ENCODE peak calls at places on chromosomes 1 and 21, in ten cellular contexts. One of them, this sample, is unnamed. For H3K36me3 and H3K4me1, the result is how much of the 10 kb centered on the place peaks cover.

GRCh38 chr21:44697811-44698734 is 1.1 kb downstream of the KRTAP10-12 start:
- DNase-seq in CD4-positive, CD25-positive, alpha-beta regulatory T cell: no peak
- DNase-seq in PC-9: no peak
- DNase-seq in left ventricle myocardium inferior: no peak
- DNase-seq in osteoblast: peak
- DNase-seq in gastrocnemius medialis: no peak
- DNase-seq in esophagus squamous epithelium: no peak
- DNase-seq in uterus: no peak
- DNase-seq in lung: peak
- DNase-seq in GM23248: no peak
- DNase-seq in this sample: no peak

GRCh38 chr1:86191958-86192357 is 35.4 kb upstream of the COL24A1 start:
- DNase-seq in PC-9: no peak
- DNase-seq in gastrocnemius medialis: no peak
- DNase-seq in lung: no peak
- DNase-seq in esophagus squamous epithelium: no peak
- DNase-seq in GM23248: no peak
- DNase-seq in uterus: no peak
- DNase-seq in CD4-positive, CD25-positive, alpha-beta regulatory T cell: no peak
- DNase-seq in left ventricle myocardium inferior: no peak
- DNase-seq in osteoblast: no peak
- DNase-seq in this sample: peak

GRCh38 chr1:6028042-6028895 is 17.4 kb upstream of the KCNAB2 start:
- DNase-seq in PC-9: no peak
- DNase-seq in GM23248: no peak
- DNase-seq in gastrocnemius medialis: no peak
- DNase-seq in left ventricle myocardium inferior: no peak
- DNase-seq in esophagus squamous epithelium: no peak
- DNase-seq in uterus: no peak
- DNase-seq in osteoblast: peak
- DNase-seq in CD4-positive, CD25-positive, alpha-beta regulatory T cell: peak
- DNase-seq in lung: peak
- DNase-seq in this sample: no peak

GRCh38 chr1:62335656-62336055 is 16.4 kb upstream of the KANK4 start:
- DNase-seq in uterus: no peak
- DNase-seq in osteoblast: no peak
- DNase-seq in CD4-positive, CD25-positive, alpha-beta regulatory T cell: no peak
- DNase-seq in left ventricle myocardium inferior: no peak
- DNase-seq in gastrocnemius medialis: no peak
- DNase-seq in esophagus squamous epithelium: no peak
- DNase-seq in PC-9: no peak
- DNase-seq in GM23248: no peak
- DNase-seq in lung: no peak
- DNase-seq in this sample: no peak

GRCh38 chr21:34100789-34101188 is 27.4 kb downstream of the MRPS6 start:
- DNase-seq in uterus: no peak
- DNase-seq in gastrocnemius medialis: no peak
- DNase-seq in osteoblast: no peak
- DNase-seq in esophagus squamous epithelium: no peak
- DNase-seq in CD4-positive, CD25-positive, alpha-beta regulatory T cell: no peak
- DNase-seq in lung: no peak
- DNase-seq in left ventricle myocardium inferior: no peak
- DNase-seq in PC-9: no peak
- DNase-seq in GM23248: peak
- DNase-seq in this sample: no peak

GRCh38 chr1:90834354-90835171 is 117.5 kb upstream of the BARHL2 start:
- DNase-seq in esophagus squamous epithelium: no peak
- DNase-seq in PC-9: no peak
- DNase-seq in gastrocnemius medialis: no peak
- DNase-seq in GM23248: peak
- DNase-seq in CD4-positive, CD25-positive, alpha-beta regulatory T cell: no peak
- DNase-seq in uterus: no peak
- DNase-seq in osteoblast: peak
- DNase-seq in lung: no peak
- DNase-seq in left ventricle myocardium inferior: no peak
- DNase-seq in this sample: no peak

GRCh38 chr1:2953688-2954285 is 67.5 kb upstream of the ACTRT2 start:
- DNase-seq in lung: no peak
- DNase-seq in uterus: no peak
- DNase-seq in PC-9: no peak
- DNase-seq in osteoblast: no peak
- DNase-seq in gastrocnemius medialis: no peak
- DNase-seq in left ventricle myocardium inferior: no peak
- DNase-seq in GM23248: no peak
- DNase-seq in CD4-positive, CD25-positive, alpha-beta regulatory T cell: no peak
- DNase-seq in esophagus squamous epithelium: no peak
- DNase-seq in this sample: no peak

GRCh38 chr1:228298471-228298870 is 90.6 kb downstream of the OBSCN start:
- DNase-seq in osteoblast: no peak
- DNase-seq in gastrocnemius medialis: no peak
- DNase-seq in GM23248: no peak
- DNase-seq in esophagus squamous epithelium: no peak
- DNase-seq in uterus: no peak
- DNase-seq in PC-9: no peak
- DNase-seq in lung: no peak
- DNase-seq in CD4-positive, CD25-positive, alpha-beta regulatory T cell: no peak
- DNase-seq in left ventricle myocardium inferior: no peak
- DNase-seq in this sample: no peak

GRCh38 chr1:109628540-109629321 is 9.1 kb downstream of the AMPD2 start:
- DNase-seq in uterus: no peak
- DNase-seq in osteoblast: peak
- DNase-seq in gastrocnemius medialis: no peak
- DNase-seq in CD4-positive, CD25-positive, alpha-beta regulatory T cell: no peak
- DNase-seq in GM23248: peak
- DNase-seq in esophagus squamous epithelium: no peak
- DNase-seq in lung: peak
- DNase-seq in PC-9: peak
- DNase-seq in left ventricle myocardium inferior: no peak
- DNase-seq in this sample: no peak

GRCh38 chr1:109630881-109631512 is 11.4 kb downstream of the AMPD2 start:
- DNase-seq in gastrocnemius medialis: no peak
- DNase-seq in uterus: no peak
- DNase-seq in esophagus squamous epithelium: no peak
- DNase-seq in PC-9: peak
- DNase-seq in osteoblast: no peak
- DNase-seq in CD4-positive, CD25-positive, alpha-beta regulatory T cell: no peak
- DNase-seq in left ventricle myocardium inferior: no peak
- DNase-seq in lung: peak
- DNase-seq in GM23248: no peak
- DNase-seq in this sample: no peak

GRCh38 chr1:109631513-109632260 is 12.1 kb downstream of the AMPD2 start:
- DNase-seq in osteoblast: no peak
- DNase-seq in GM23248: no peak
- DNase-seq in gastrocnemius medialis: no peak
- DNase-seq in PC-9: peak
- DNase-seq in uterus: no peak
- DNase-seq in esophagus squamous epithelium: no peak
- DNase-seq in left ventricle myocardium inferior: no peak
- DNase-seq in CD4-positive, CD25-positive, alpha-beta regulatory T cell: no peak
- DNase-seq in lung: peak
- DNase-seq in this sample: no peak

GRCh38 chr1:109629372-109630030 is 9.9 kb downstream of the AMPD2 start:
- DNase-seq in gastrocnemius medialis: no peak
- DNase-seq in osteoblast: no peak
- DNase-seq in GM23248: no peak
- DNase-seq in CD4-positive, CD25-positive, alpha-beta regulatory T cell: no peak
- DNase-seq in left ventricle myocardium inferior: no peak
- DNase-seq in lung: peak
- DNase-seq in esophagus squamous epithelium: no peak
- DNase-seq in PC-9: peak
- DNase-seq in uterus: no peak
- DNase-seq in this sample: no peak

GRCh38 chr1:109630081-109630880 is 10.6 kb downstream of the AMPD2 start:
- DNase-seq in CD4-positive, CD25-positive, alpha-beta regulatory T cell: no peak
- DNase-seq in gastrocnemius medialis: no peak
- DNase-seq in esophagus squamous epithelium: no peak
- DNase-seq in uterus: no peak
- DNase-seq in osteoblast: peak
- DNase-seq in PC-9: peak
- DNase-seq in GM23248: no peak
- DNase-seq in left ventricle myocardium inferior: no peak
- DNase-seq in lung: peak
- DNase-seq in this sample: no peak
- H3K36me3 ChIP-seq in CD4-positive, CD25-positive, alpha-beta regulatory T cell: under half
- H3K36me3 ChIP-seq in gastrocnemius medialis: under half
- H3K36me3 ChIP-seq in esophagus squamous epithelium: half or more
- H3K36me3 ChIP-seq in uterus: under half
- H3K36me3 ChIP-seq in osteoblast: half or more
- H3K36me3 ChIP-seq in PC-9: under half
- H3K36me3 ChIP-seq in GM23248: under half
- H3K36me3 ChIP-seq in left ventricle myocardium inferior: under half
- H3K36me3 ChIP-seq in lung: half or more
- H3K36me3 ChIP-seq in this sample: under half

DNA sequence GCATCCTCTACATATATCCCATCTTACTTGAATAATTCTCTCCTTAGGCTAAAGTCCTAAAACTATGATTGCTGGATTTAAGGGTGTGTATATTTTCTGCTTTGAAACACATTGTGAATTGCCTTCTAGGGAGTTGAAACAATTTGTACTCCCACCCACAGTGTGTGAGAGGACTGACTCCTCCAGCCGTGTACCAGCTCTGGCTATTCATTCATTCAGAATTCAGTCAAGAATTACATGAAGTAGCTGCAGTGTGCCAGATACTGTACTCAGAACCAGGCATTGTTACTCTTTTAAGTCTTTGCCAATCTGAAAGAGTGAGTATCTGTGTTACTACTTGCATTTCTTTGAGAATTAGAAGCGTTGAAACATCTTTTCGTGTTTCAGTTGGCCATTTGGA is 135.0 kb downstream of the DHRS3 start:
- DNase-seq in GM23248: no peak
- DNase-seq in uterus: no peak
- DNase-seq in osteoblast: no peak
- DNase-seq in CD4-positive, CD25-positive, alpha-beta regulatory T cell: no peak
- DNase-seq in esophagus squamous epithelium: no peak
- DNase-seq in gastrocnemius medialis: no peak
- DNase-seq in left ventricle myocardium inferior: no peak
- DNase-seq in lung: no peak
- DNase-seq in PC-9: no peak
- DNase-seq in this sample: no peak
- H3K4me1 ChIP-seq in GM23248: under half
- H3K4me1 ChIP-seq in uterus: under half
- H3K4me1 ChIP-seq in osteoblast: under half
- H3K4me1 ChIP-seq in CD4-positive, CD25-positive, alpha-beta regulatory T cell: under half
- H3K4me1 ChIP-seq in esophagus squamous epithelium: under half
- H3K4me1 ChIP-seq in gastrocnemius medialis: half or more
- H3K4me1 ChIP-seq in left ventricle myocardium inferior: half or more
- H3K4me1 ChIP-seq in lung: under half
- H3K4me1 ChIP-seq in PC-9: half or more
- H3K4me1 ChIP-seq in this sample: under half

DNA sequence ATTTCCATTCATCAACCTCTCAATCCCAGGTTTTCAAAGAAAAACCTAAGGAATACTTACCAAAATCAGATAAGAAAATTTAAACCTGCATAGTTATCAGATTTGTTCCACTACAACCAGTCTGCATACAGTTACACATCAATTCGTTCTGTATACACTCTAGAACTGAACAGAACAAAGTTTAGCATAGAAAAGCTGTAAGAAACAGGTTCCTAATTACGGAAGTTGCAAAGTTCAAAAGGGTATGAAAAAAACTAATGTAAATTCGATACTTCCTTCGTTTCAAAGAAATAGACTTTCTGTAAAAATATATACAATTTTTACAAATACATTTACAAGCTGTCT is 3.1 kb downstream of the MCL1 start:
- DNase-seq in GM23248: no peak
- DNase-seq in gastrocnemius medialis: no peak
- DNase-seq in CD4-positive, CD25-positive, alpha-beta regulatory T cell: no peak
- DNase-seq in left ventricle myocardium inferior: no peak
- DNase-seq in esophagus squamous epithelium: no peak
- DNase-seq in lung: no peak
- DNase-seq in uterus: no peak
- DNase-seq in osteoblast: peak
- DNase-seq in PC-9: no peak
- DNase-seq in this sample: no peak
- H3K36me3 ChIP-seq in GM23248: half or more
- H3K36me3 ChIP-seq in gastrocnemius medialis: under half
- H3K36me3 ChIP-seq in CD4-positive, CD25-positive, alpha-beta regulatory T cell: half or more
- H3K36me3 ChIP-seq in left ventricle myocardium inferior: half or more
- H3K36me3 ChIP-seq in esophagus squamous epithelium: half or more
- H3K36me3 ChIP-seq in lung: under half
- H3K36me3 ChIP-seq in uterus: under half
- H3K36me3 ChIP-seq in osteoblast: half or more
- H3K36me3 ChIP-seq in PC-9: half or more
- H3K36me3 ChIP-seq in this sample: under half

DNA sequence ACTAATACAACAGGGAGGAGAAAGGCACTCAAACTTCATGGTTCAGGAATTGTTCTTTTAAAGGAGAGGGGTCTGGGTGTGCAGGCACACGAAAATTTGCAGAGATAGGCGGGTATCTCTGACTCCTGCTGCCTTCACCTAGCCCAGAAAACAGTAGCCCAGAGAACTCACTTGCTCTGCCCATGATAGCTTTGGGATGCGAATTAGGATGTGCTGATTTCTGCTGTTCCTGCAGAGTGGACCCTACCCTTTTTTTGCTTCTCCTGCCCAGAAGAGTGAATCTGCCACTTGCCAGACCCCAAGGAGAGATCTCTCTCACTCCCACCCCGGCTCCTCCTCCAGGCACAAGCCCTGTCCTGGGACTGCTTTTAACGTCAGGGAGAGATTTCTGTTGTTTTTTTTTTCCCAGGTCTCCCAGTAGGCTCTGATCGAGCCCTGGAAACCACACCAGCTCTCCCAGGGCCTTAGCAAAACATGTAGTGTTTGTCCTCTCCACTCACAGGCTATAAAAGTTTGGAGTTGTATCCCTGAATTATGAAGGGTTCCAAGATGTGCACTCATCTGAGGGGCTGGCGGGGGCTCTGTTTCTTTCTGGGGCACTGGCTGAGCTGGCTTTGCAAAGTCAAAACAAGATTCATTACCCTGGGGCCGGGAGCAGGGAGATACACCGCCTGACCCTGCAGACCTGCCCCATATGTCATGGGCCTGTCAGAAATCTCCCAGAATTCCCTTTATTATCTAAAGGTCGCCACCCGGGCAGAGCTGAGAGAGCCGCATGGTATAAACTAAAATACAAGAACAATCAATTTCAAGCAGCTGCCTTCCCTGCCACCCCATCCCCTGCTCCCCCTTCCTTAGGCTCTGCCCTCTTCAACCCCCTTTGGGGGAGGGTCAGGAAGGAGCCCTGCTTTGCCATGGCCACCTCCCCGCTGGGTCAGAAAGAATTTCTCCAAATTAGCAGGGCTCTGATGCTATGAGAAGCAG is 17.9 kb downstream of the PLXNA2 start:
- DNase-seq in GM23248: no peak
- DNase-seq in left ventricle myocardium inferior: no peak
- DNase-seq in CD4-positive, CD25-positive, alpha-beta regulatory T cell: no peak
- DNase-seq in uterus: peak
- DNase-seq in esophagus squamous epithelium: no peak
- DNase-seq in PC-9: no peak
- DNase-seq in lung: no peak
- DNase-seq in gastrocnemius medialis: no peak
- DNase-seq in osteoblast: no peak
- DNase-seq in this sample: no peak
- H3K4me1 ChIP-seq in GM23248: under half
- H3K4me1 ChIP-seq in left ventricle myocardium inferior: half or more
- H3K4me1 ChIP-seq in CD4-positive, CD25-positive, alpha-beta regulatory T cell: under half
- H3K4me1 ChIP-seq in uterus: under half
- H3K4me1 ChIP-seq in esophagus squamous epithelium: under half
- H3K4me1 ChIP-seq in PC-9: under half
- H3K4me1 ChIP-seq in lung: under half
- H3K4me1 ChIP-seq in gastrocnemius medialis: half or more
- H3K4me1 ChIP-seq in osteoblast: under half
- H3K4me1 ChIP-seq in this sample: under half